ENCODE peak calls at places on chromosome 16, in ten cellular contexts. W is SJSA1; O is naive thymus-derived CD8-positive, alpha-beta T cell; F is AML-193; Y is caudate nucleus; A is HS-5; D is HEK293T; G is activated CD4-positive, alpha-beta memory T cell treated with anti-CD3 and anti-CD28 coated beads, Interleukin-2, amount 10 ng/mL, durations not matched to agents 7 days and 5 days; C is 8988T; N is anterior cingulate cortex. K is an unnamed sample.

GRCh38 chr16:2150418-2151187 is 2.2 kb downstream of the RAB26 start:
- DNase-seq in O (no peak), Y (no peak), F (no peak), C (no peak), W (no peak), D (no peak), N (no peak), A (no peak), G (no peak), K (no peak)

GRCh38 chr16:79947771-79948170 is 347.2 kb upstream of the MAF start:
- DNase-seq in W (no peak), Y (no peak), G (no peak), N (no peak), C (no peak), F (no peak), O (no peak), A (no peak), D (no peak), K (no peak)

GRCh38 chr16:53220585-53220984 is 165.8 kb downstream of the CHD9 start:
- DNase-seq in O (no peak), Y (no peak), C (no peak), G (no peak), N (no peak), W (no peak), F (no peak), D (no peak), A (no peak), K (no peak)

GRCh38 chr16:57781741-57782606 is 20.3 kb downstream of the KIFC3 start:
- DNase-seq in A (no peak), F (no peak), Y (no peak), N (no peak), O (no peak), C (no peak), G (no peak), D (no peak), W (no peak), K (no peak)

GRCh38 chr16:27786881-27787625 is 237.1 kb downstream of the KATNIP start:
- DNase-seq in N (peak), F (no peak), D (no peak), Y (no peak), C (no peak), A (no peak), W (no peak), O (no peak), G (no peak), K (no peak)

GRCh38 chr16:48978501-48978900 is 303.1 kb downstream of the CBLN1 start:
- DNase-seq in D (no peak), G (no peak), C (no peak), A (no peak), Y (no peak), N (no peak), O (no peak), F (no peak), W (no peak), K (no peak)

GRCh38 chr16:68590201-68590994 is 51.3 kb downstream of the ZFP90 start:
- DNase-seq in C (peak), D (peak), G (peak), F (no peak), A (no peak), Y (peak), W (peak), O (peak), N (no peak), K (peak)

GRCh38 chr16:66516808-66517585 is 32.9 kb downstream of the TK2 start:
- DNase-seq in N (peak), F (peak), O (peak), A (peak), G (peak), D (no peak), Y (peak), W (peak), C (peak), K (peak)

GRCh38 chr16:76926595-76926994 is 264.4 kb upstream of the MON1B start:
- DNase-seq in N (no peak), C (no peak), Y (no peak), G (no peak), D (no peak), W (no peak), F (no peak), O (no peak), A (no peak), K (no peak)

GRCh38 chr16:16037521-16037920 is 88.1 kb downstream of the ABCC1 start:
- DNase-seq in G (no peak), D (no peak), C (no peak), O (no peak), F (no peak), Y (no peak), A (no peak), N (no peak), W (no peak), K (no peak)

GRCh38 chr16:15970202-15970601 is 20.8 kb downstream of the ABCC1 start:
- DNase-seq in N (no peak), O (no peak), F (no peak), C (no peak), G (no peak), Y (no peak), D (no peak), A (no peak), W (no peak), K (no peak)

GRCh38 chr16:57536306-57537193 is at the start of gene CCDC102A:
- DNase-seq in C (peak), Y (no peak), W (peak), A (peak), O (peak), N (no peak), F (no peak), G (peak), D (peak), K (no peak)

GRCh38 chr16:89171216-89172170 is at the start of gene CDH15:
- DNase-seq in A (no peak), W (peak), G (peak), C (peak), F (peak), D (peak), Y (peak), N (peak), O (peak), K (peak)

GRCh38 chr16:4319454-4319853 is 3.6 kb downstream of the GLIS2 start:
- DNase-seq in A (no peak), C (no peak), D (no peak), F (no peak), O (peak), W (no peak), N (no peak), G (peak), Y (no peak), K (no peak)

GRCh38 chr16:16828913-16829398 is 450.0 kb downstream of the NPIPA7 start:
- DNase-seq in W (no peak), N (no peak), C (no peak), A (no peak), G (no peak), D (no peak), Y (no peak), O (no peak), F (no peak), K (no peak)

GRCh38 chr16:3509470-3509928 is 8.7 kb downstream of the CLUAP1 start:
- DNase-seq in F (no peak), W (no peak), C (no peak), A (no peak), Y (no peak), N (no peak), D (no peak), G (peak), O (peak), K (no peak)

GRCh38 chr16:67055712-67056487 is 27.0 kb downstream of the CBFB start:
- DNase-seq in O (no peak), Y (no peak), W (peak), A (peak), G (peak), N (peak), C (no peak), F (no peak), D (no peak), K (peak)

GRCh38 chr16:49472598-49472997 is 99.0 kb downstream of the C16orf78 start:
- DNase-seq in G (no peak), Y (no peak), W (peak), C (no peak), O (no peak), A (no peak), F (no peak), D (no peak), N (no peak), K (no peak)

GRCh38 chr16:84286568-84287220 is 8.0 kb upstream of the WFDC1 start:
- DNase-seq in O (no peak), W (no peak), D (no peak), F (no peak), N (no peak), G (no peak), Y (no peak), C (no peak), A (no peak), K (no peak)

GRCh38 chr16:29256501-29256981 is 150.0 kb downstream of the NPIPB11 start:
- DNase-seq in F (no peak), G (no peak), O (no peak), C (no peak), A (no peak), D (no peak), W (no peak), N (no peak), Y (no peak), K (no peak)

GRCh38 chr16:24858219-24859041 is 12.7 kb downstream of the SLC5A11 start:
- DNase-seq in F (peak), N (no peak), C (no peak), Y (no peak), A (no peak), W (peak), G (peak), O (no peak), D (peak), K (no peak)

GRCh38 chr16:52350031-52350430 is 196.9 kb downstream of the TOX3 start:
- DNase-seq in W (no peak), O (no peak), C (no peak), D (no peak), N (no peak), F (no peak), G (no peak), Y (no peak), A (no peak), K (no peak)

GRCh38 chr16:70592106-70592571 is 54.2 kb upstream of the IL34 start:
- DNase-seq in C (no peak), N (no peak), Y (no peak), F (no peak), G (no peak), W (no peak), D (no peak), O (no peak), A (no peak), K (no peak)

GRCh38 chr16:69499541-69500255 is 66.1 kb upstream of the NFAT5 start:
- DNase-seq in D (no peak), G (no peak), F (no peak), C (no peak), A (no peak), N (no peak), O (no peak), W (no peak), Y (no peak), K (no peak)

GRCh38 chr16:56246051-56246817 is 54.9 kb downstream of the GNAO1 start:
- DNase-seq in O (no peak), A (no peak), W (peak), G (no peak), N (peak), F (no peak), C (no peak), Y (peak), D (no peak), K (peak)

GRCh38 chr16:30697264-30698138 is 1.5 kb upstream of the SRCAP start:
- DNase-seq in A (no peak), W (no peak), G (no peak), F (peak), N (peak), C (peak), Y (no peak), D (peak), O (no peak), K (no peak)

GRCh38 chr16:1773703-1774455 is 945 bp upstream of the MRPS34 start:
- DNase-seq in A (no peak), W (no peak), D (no peak), N (no peak), O (no peak), F (peak), G (peak), C (no peak), Y (no peak), K (no peak)

GRCh38 chr16:10598157-10598556 is 17.8 kb upstream of the EMP2 start:
- DNase-seq in D (no peak), G (no peak), N (no peak), Y (no peak), O (no peak), C (no peak), A (no peak), W (no peak), F (no peak), K (no peak)

GRCh38 chr16:68718596-68718995 is 18.5 kb upstream of the CDH1 start:
- DNase-seq in O (no peak), A (no peak), N (no peak), C (no peak), G (no peak), D (no peak), Y (no peak), W (no peak), F (no peak), K (no peak)